ENCODE peak calls at places on chromosomes 7 and 10, in six cellular contexts. Z is AG04449, N is natural killer cell, O is colonic mucosa, Q is psoas muscle, M is GM13976. Y is an unnamed sample.

GRCh38 chr7:153641202-153641601 is 411.0 kb upstream of the DPP6 start:
- DNase-seq in Z (no peak), N (no peak), O (no peak), Q (no peak), M (no peak), Y (no peak)

GRCh38 chr7:1223196-1224092 is 9.2 kb upstream of the UNCX start:
- DNase-seq in Z (no peak), N (no peak), O (no peak), Q (no peak), M (no peak), Y (no peak)

GRCh38 chr7:100583132-100584045 is 2.5 kb downstream of the LRCH4 start:
- DNase-seq in Z (no peak), N (peak; percentile 41), O (peak; percentile 68), Q (peak; percentile 71), M (peak; percentile 70), Y (peak; percentile 50)

GRCh38 chr7:25098096-25099046 is 26.7 kb downstream of the CYCS start:
- DNase-seq in Z (no peak), N (peak; percentile 42), O (peak; percentile 46), Q (no peak), M (peak; percentile 77), Y (no peak)

GRCh38 chr7:134954197-134955082 is 31.9 kb upstream of the AGBL3 start:
- DNase-seq in Z (no peak), N (no peak), O (no peak), Q (no peak), M (peak; percentile 36), Y (no peak)

GRCh38 chr10:107031981-107032699 is 132.4 kb downstream of the SORCS1 start:
- DNase-seq in Z (no peak), N (no peak), O (no peak), Q (no peak), M (no peak), Y (no peak)

GRCh38 chr10:53843691-53844362 is 957.2 kb downstream of the PCDH15 start:
- DNase-seq in Z (no peak), N (no peak), O (no peak), Q (no peak), M (no peak), Y (no peak)

GRCh38 chr7:82164813-82165212 is 278.8 kb downstream of the CACNA2D1 start:
- DNase-seq in Z (peak; percentile 21), N (no peak), O (peak; percentile 20), Q (no peak), M (no peak), Y (no peak)

GRCh38 chr7:23593706-23594105 is 3.5 kb upstream of the CCDC126 start:
- DNase-seq in Z (no peak), N (no peak), O (no peak), Q (no peak), M (peak; percentile 42), Y (no peak)

GRCh38 chr7:117479480-117480224 is at the start of gene CFTR:
- DNase-seq in Z (no peak), N (no peak), O (peak; percentile 78), Q (peak; percentile 48), M (peak; percentile 16), Y (no peak)

DNA sequence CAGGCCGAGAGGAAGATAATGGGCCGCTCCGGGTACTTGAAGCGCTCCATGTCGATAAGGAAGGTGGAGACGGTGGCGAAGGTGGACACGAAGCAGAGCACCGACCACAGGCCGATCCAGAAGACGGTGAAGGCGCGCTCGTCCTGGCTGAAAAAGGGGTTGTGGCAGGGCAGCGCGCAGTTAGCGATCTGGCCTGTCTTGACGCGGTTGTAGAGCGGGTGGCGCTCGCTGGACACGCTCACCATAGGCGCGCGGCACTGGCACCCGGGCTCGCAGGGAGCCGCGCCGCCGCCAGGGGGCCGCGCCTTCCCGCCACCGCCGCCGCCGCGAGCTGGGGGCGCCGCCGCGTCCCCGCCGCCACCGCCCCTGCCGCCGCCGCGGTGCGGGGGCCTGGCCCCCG is 1.6 kb downstream of the FZD8 start:
- DNase-seq in Z (no peak), N (peak; percentile 24), O (peak; percentile 70), Q (peak; percentile 84), M (peak; percentile 76), Y (peak; percentile 45)
- TF ChIP-seq CTCF in Z (peak; percentile 46), N (no peak), O (no peak), Q (peak; percentile 61), M (peak; percentile 50), Y (no peak)

GRCh38 chr7:128946936-128947830 is 9.5 kb downstream of the IRF5 start:
- DNase-seq in Z (no peak), N (no peak), O (no peak), Q (no peak), M (no peak), Y (no peak)
- TF ChIP-seq CTCF in Z (peak; percentile 2), N (no peak), O (no peak), Q (no peak), M (peak; percentile 41), Y (no peak)

GRCh38 chr7:149873968-149874643 is at the start of gene ATP6V0E2:
- DNase-seq in Z (no peak), N (no peak), O (peak; percentile 23), Q (no peak), M (no peak), Y (no peak)

GRCh38 chr7:149871576-149871975 is 2.2 kb upstream of the ATP6V0E2 start:
- DNase-seq in Z (no peak), N (no peak), O (peak; percentile 9), Q (no peak), M (no peak), Y (no peak)

GRCh38 chr7:149870701-149871483 is 2.9 kb upstream of the ATP6V0E2 start:
- DNase-seq in Z (no peak), N (no peak), O (peak; percentile 8), Q (no peak), M (no peak), Y (no peak)

GRCh38 chr7:149873074-149873967 is 448 bp upstream of the ATP6V0E2 start:
- DNase-seq in Z (peak; percentile 50), N (peak; percentile 86), O (peak; percentile 95), Q (peak; percentile 97), M (peak; percentile 100), Y (peak; percentile 86)

GRCh38 chr7:149872419-149873073 is 1.2 kb upstream of the ATP6V0E2 start:
- DNase-seq in Z (peak; percentile 40), N (no peak), O (peak; percentile 82), Q (peak; percentile 91), M (peak; percentile 69), Y (no peak)
- TF ChIP-seq CTCF in Z (peak; percentile 36), N (no peak), O (no peak), Q (peak; percentile 31), M (peak; percentile 14), Y (no peak)

GRCh38 chr7:29345590-29345989 is 151.0 kb downstream of the CHN2 start:
- DNase-seq in Z (no peak), N (peak; percentile 27), O (peak; percentile 59), Q (no peak), M (no peak), Y (no peak)
- TF ChIP-seq CTCF in Z (no peak), N (no peak), O (peak; percentile 47), Q (peak; percentile 41), M (no peak), Y (no peak)

GRCh38 chr10:99714446-99714845 is 17.5 kb downstream of the COX15 start:
- DNase-seq in Z (no peak), N (no peak), O (no peak), Q (no peak), M (no peak), Y (no peak)
- TF ChIP-seq CTCF in Z (no peak), N (no peak), O (no peak), Q (no peak), M (no peak), Y (no peak)

GRCh38 chr7:128454808-128455555 is 696 bp upstream of the HILPDA start:
- DNase-seq in Z (no peak), N (no peak), O (no peak), Q (no peak), M (no peak), Y (no peak)
- TF ChIP-seq CTCF in Z (no peak), N (no peak), O (no peak), Q (no peak), M (no peak), Y (no peak)